ENCODE peak calls at places on chromosomes 2 and 18, in eight cellular contexts. X is gastrocnemius medialis, V is right lobe of liver, C is tibial artery, G is upper lobe of right lung, O is transverse colon, Z is BE2C, R is OCI-LY7. A is an unnamed sample.

GRCh38 chr2:144886847-144887246 is 366.9 kb upstream of the ZEB2 start:
- DNase-seq in V (no peak), C (peak), R (no peak), X (peak), O (no peak), G (no peak), Z (no peak), A (peak)

GRCh38 chr18:5057348-5058012 is 139.6 kb downstream of the AKAIN1 start:
- DNase-seq in V (peak), G (no peak), X (peak), C (peak), R (peak), Z (peak), O (peak), A (peak)

GRCh38 chr2:82837588-82838304 is 1621.3 kb downstream of the SUCLG1 start:
- DNase-seq in X (no peak), R (no peak), G (no peak), Z (no peak), C (no peak), O (no peak), V (no peak), A (no peak)

GRCh38 chr2:42141687-42142475 is 27.3 kb upstream of the EML4 start:
- DNase-seq in R (peak), X (no peak), C (peak), G (peak), Z (peak), O (peak), V (peak), A (no peak)

GRCh38 chr18:25351280-25351772 is 640 bp downstream of the ZNF521 start:
- DNase-seq in Z (no peak), V (no peak), X (no peak), G (no peak), C (no peak), O (no peak), R (no peak), A (no peak)

GRCh38 chr2:122515731-122516130 is 760.3 kb downstream of the TSN start:
- DNase-seq in Z (no peak), R (no peak), X (no peak), G (no peak), O (no peak), V (no peak), C (no peak), A (no peak)

GRCh38 chr2:222322241-222322640 is 23.4 kb upstream of the PAX3 start:
- DNase-seq in Z (no peak), O (no peak), R (no peak), G (no peak), C (no peak), X (no peak), V (no peak), A (no peak)

GRCh38 chr2:239600650-239601049 is 199.8 kb upstream of the HDAC4 start:
- DNase-seq in Z (no peak), G (peak), V (no peak), O (no peak), C (peak), R (no peak), X (no peak), A (peak)

GRCh38 chr2:26864226-26864625 is 16.3 kb downstream of the DPYSL5 start:
- DNase-seq in Z (no peak), G (no peak), R (no peak), O (no peak), V (no peak), C (no peak), X (no peak), A (no peak)

GRCh38 chr2:60318544-60318943 is 234.9 kb downstream of the BCL11A start:
- DNase-seq in Z (no peak), V (no peak), C (no peak), G (no peak), R (peak), X (no peak), O (no peak), A (no peak)

GRCh38 chr2:112712903-112713584 is 7.8 kb upstream of the NT5DC4 start:
- DNase-seq in C (no peak), R (no peak), X (no peak), O (no peak), V (no peak), G (no peak), Z (no peak), A (no peak)

DNA sequence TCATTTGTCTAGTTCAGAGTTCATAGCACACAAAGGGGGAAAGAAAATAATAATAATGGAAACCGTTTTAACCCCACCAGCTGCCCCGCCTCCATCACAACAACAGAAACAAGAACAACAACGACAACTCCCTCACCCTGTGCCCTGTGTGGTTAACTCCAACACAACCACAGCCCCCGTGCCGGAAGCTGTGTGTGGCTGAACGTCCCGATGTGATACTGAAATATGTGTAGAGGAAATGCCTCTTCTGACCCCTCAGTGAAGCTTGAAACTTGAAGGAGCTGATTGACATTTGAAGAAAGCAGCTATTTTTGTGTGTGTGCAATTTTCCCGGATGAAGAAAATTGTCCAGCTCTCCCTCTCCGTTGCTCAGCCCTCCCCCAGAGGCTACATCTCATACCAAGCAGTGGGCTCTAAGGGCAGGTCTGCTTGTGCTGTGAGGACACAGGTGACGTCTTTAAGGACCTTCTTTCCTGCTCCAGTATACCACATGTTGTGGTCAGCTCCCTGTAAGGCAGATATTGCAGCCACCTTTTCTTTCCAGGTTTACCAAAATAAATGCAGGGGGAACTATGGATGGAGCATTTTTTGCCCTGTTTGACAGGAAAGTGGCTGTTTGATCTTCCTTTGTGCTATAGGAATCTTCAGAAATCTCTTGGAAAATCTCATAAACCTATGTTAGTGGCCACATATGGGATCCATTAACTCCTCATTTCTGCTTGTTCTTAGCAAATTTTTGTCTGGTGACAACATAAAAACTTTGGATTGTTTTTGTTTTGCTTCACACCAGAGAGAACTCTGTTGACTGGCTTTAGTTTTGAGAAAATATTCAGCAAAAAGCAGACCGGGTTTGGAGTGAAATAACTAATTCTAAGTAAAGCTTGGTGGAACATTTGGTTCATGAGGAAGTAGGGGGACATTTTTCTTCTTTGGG is 174.0 kb downstream of the ICOS start:
- DNase-seq in V (no peak), Z (no peak), X (no peak), R (peak), G (no peak), O (peak), C (no peak), A (no peak)
- H3K4me3 ChIP-seq in V (no peak), Z (no peak), X (no peak), R (peak), G (no peak), O (no peak), C (no peak), A (no peak)

GRCh38 chr2:30686000-30686399 is 121.2 kb downstream of the CAPN13 start:
- DNase-seq in O (no peak), V (no peak), C (no peak), G (no peak), X (no peak), R (peak), Z (peak), A (no peak)
- TF ChIP-seq CTCF in O (no peak), V (peak), C (no peak), G (peak), X (no peak), R (peak), Z (peak), A (no peak)

DNA sequence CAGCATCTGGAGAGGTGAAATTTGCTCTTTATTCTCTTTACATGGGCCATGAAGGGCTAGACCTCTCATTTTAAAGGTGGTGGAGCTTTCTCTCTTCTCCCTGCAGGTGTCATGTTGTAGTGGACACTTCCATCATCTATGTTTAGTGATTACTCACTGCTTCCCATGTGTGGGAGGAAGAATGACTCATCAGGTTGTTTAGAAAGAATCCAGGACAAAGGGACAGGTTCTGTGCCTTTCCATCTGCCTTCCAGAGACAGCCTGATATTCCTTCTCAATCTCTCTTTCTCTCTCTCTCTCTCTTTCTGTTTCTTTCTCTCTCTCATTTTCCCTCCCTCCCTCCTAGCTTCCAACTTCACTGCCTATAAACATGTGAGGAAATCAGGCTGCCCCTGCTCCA is 38.7 kb downstream of the SCG2 start:
- DNase-seq in G (no peak), X (no peak), C (no peak), V (no peak), O (no peak), R (no peak), Z (peak), A (no peak)
- H3K4me3 ChIP-seq in G (no peak), X (no peak), C (no peak), V (no peak), O (no peak), R (no peak), Z (no peak), A (no peak)

DNA sequence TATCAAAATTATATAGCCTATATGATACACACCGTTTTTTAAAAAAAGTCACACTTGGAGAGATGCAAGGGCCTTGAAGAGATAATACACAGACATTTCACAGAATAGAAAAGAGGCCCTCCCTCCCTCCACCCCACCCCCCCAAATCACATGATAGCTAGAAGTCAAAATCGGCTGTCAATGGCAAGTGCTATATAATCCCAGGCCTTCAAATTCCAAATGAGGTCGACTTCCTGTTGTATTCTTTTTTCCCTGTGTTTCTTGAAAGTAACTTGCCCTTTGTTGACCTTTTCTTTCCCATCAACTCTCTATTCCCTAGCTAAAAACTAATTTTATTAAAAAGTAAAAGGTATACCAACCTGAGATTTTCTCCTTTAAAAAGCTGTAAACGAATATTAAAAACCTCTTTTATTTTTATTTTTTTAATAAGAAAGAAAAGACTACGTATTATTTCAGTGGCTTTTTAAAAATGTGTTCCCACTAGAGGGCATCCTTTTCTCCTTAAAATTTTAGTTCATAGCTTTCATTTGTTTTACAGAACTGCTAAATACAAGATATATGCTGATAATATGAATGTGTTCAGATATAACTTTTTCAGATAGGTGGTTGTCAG is 46.6 kb downstream of the KCMF1 start:
- DNase-seq in O (no peak), G (no peak), V (no peak), X (no peak), R (peak), Z (no peak), C (no peak), A (no peak)
- TF ChIP-seq CTCF in O (peak), G (peak), V (peak), X (no peak), R (peak), Z (no peak), C (no peak), A (peak)

GRCh38 chr2:17065536-17065935 is 399.9 kb upstream of the CYRIA start:
- DNase-seq in V (no peak), R (no peak), Z (no peak), X (no peak), G (no peak), O (no peak), C (no peak), A (no peak)

GRCh38 chr2:17076535-17076934 is 410.9 kb upstream of the CYRIA start:
- DNase-seq in X (no peak), Z (no peak), R (no peak), O (no peak), V (no peak), G (no peak), C (no peak), A (no peak)

GRCh38 chr2:17068016-17068415 is 402.4 kb upstream of the CYRIA start:
- DNase-seq in X (no peak), Z (no peak), O (no peak), R (no peak), G (no peak), V (no peak), C (no peak), A (no peak)

GRCh38 chr2:17069564-17069963 is 403.9 kb upstream of the CYRIA start:
- DNase-seq in R (no peak), G (no peak), V (no peak), X (no peak), O (no peak), Z (no peak), C (no peak), A (no peak)

GRCh38 chr2:17070711-17071110 is 405.1 kb upstream of the CYRIA start:
- DNase-seq in C (no peak), O (no peak), X (no peak), R (no peak), G (no peak), V (no peak), Z (no peak), A (no peak)
- H3K4me3 ChIP-seq in C (no peak), O (no peak), X (no peak), R (no peak), G (no peak), V (no peak), Z (no peak), A (no peak)

GRCh38 chr2:10914272-10914693 is 2.5 kb downstream of the KCNF1 start:
- DNase-seq in G (peak), Z (no peak), X (no peak), V (no peak), C (no peak), O (peak), R (no peak), A (no peak)
- TF ChIP-seq CTCF in G (no peak), Z (peak), X (no peak), V (no peak), C (no peak), O (no peak), R (peak), A (no peak)